ENCODE peak calls at places on chromosome 17, in five cellular contexts. C, Q, P, L and G are unnamed samples.

GRCh38 chr17:78677303-78678219 is 100.4 kb upstream of the DNAH17 start:
- DNase-seq in C (no peak), Q (no peak), P (no peak), L (no peak), G (no peak)

GRCh38 chr17:63919311-63919723 is 678 bp upstream of the GH1 start:
- DNase-seq in C (peak; percentile 73), Q (peak; percentile 63), P (peak; percentile 53), L (peak; percentile 82), G (peak; percentile 53)

GRCh38 chr17:8384801-8385335 is 1.9 kb upstream of the RPL26 start:
- DNase-seq in C (no peak), Q (no peak), P (no peak), L (peak; percentile 80), G (no peak)

GRCh38 chr17:11719852-11720251 is 121.6 kb downstream of the DNAH9 start:
- DNase-seq in C (peak; percentile 31), Q (no peak), P (no peak), L (no peak), G (no peak)

GRCh38 chr17:77489239-77489897 is 348.6 kb downstream of the SEC14L1 start:
- DNase-seq in C (no peak), Q (no peak), P (no peak), L (no peak), G (no peak)

GRCh38 chr17:72342582-72343527 is 222.0 kb downstream of the SOX9 start:
- DNase-seq in C (peak; percentile 66), Q (no peak), P (peak; percentile 49), L (peak; percentile 5), G (no peak)

GRCh38 chr17:71753070-71753469 is 367.8 kb upstream of the SOX9 start:
- DNase-seq in C (no peak), Q (no peak), P (no peak), L (no peak), G (no peak)

GRCh38 chr17:19386276-19386863 is 620 bp downstream of the MFAP4 start:
- DNase-seq in C (peak; percentile 44), Q (no peak), P (peak; percentile 79), L (peak; percentile 28), G (no peak)

GRCh38 chr17:79379700-79380099 is 231.2 kb downstream of the RBFOX3 start:
- DNase-seq in C (no peak), Q (no peak), P (no peak), L (no peak), G (no peak)

GRCh38 chr17:47704781-47705180 is 10.8 kb downstream of the TBKBP1 start:
- DNase-seq in C (no peak), Q (no peak), P (no peak), L (no peak), G (no peak)

GRCh38 chr17:68694791-68695485 is 93.8 kb upstream of the FAM20A start:
- DNase-seq in C (no peak), Q (no peak), P (no peak), L (no peak), G (no peak)

GRCh38 chr17:40515491-40516041 is 14.1 kb upstream of the TNS4 start:
- DNase-seq in C (no peak), Q (no peak), P (no peak), L (no peak), G (peak; percentile 32)

GRCh38 chr17:73302189-73302588 is 9.6 kb downstream of the CDC42EP4 start:
- DNase-seq in C (no peak), Q (no peak), P (no peak), L (no peak), G (no peak)

GRCh38 chr17:21098934-21099687 is 27.7 kb upstream of the DHRS7B start:
- DNase-seq in C (peak; percentile 97), Q (peak; percentile 41), P (peak; percentile 63), L (peak; percentile 99), G (peak; percentile 9)

GRCh38 chr17:34300652-34301390 is 15.3 kb downstream of the CCL11 start:
- DNase-seq in C (no peak), Q (no peak), P (no peak), L (no peak), G (no peak)

GRCh38 chr17:78122221-78122990 is 6.1 kb downstream of the TMC6 start:
- DNase-seq in C (no peak), Q (no peak), P (no peak), L (no peak), G (no peak)

GRCh38 chr17:74077231-74077630 is 126.2 kb upstream of the RPL38 start:
- DNase-seq in C (no peak), Q (no peak), P (no peak), L (no peak), G (no peak)

GRCh38 chr17:28397275-28397674 is 8.7 kb downstream of the SLC46A1 start:
- DNase-seq in C (no peak), Q (no peak), P (no peak), L (no peak), G (no peak)

GRCh38 chr17:37182786-37183185 is 193.0 kb upstream of the C17orf78 start:
- DNase-seq in C (no peak), Q (no peak), P (no peak), L (no peak), G (no peak)

GRCh38 chr17:35892091-35892637 is 12.0 kb upstream of the CCL5 start:
- DNase-seq in C (no peak), Q (no peak), P (no peak), L (peak; percentile 2), G (no peak)

GRCh38 chr17:65941500-65941899 is 250.4 kb downstream of the CEP112 start:
- DNase-seq in C (peak; percentile 7), Q (no peak), P (no peak), L (peak; percentile 13), G (no peak)

GRCh38 chr17:82901836-82902235 is 62.0 kb upstream of the ZNF750 start:
- DNase-seq in C (no peak), Q (no peak), P (no peak), L (no peak), G (no peak)

GRCh38 chr17:82901356-82901755 is 61.5 kb upstream of the ZNF750 start:
- DNase-seq in C (no peak), Q (no peak), P (no peak), L (no peak), G (no peak)

GRCh38 chr17:82899941-82900340 is 60.1 kb upstream of the ZNF750 start:
- DNase-seq in C (no peak), Q (no peak), P (no peak), L (no peak), G (no peak)

GRCh38 chr17:82898976-82899514 is 59.2 kb upstream of the ZNF750 start:
- DNase-seq in C (no peak), Q (no peak), P (no peak), L (no peak), G (no peak)

GRCh38 chr17:82900741-82901140 is 60.9 kb upstream of the ZNF750 start:
- DNase-seq in C (no peak), Q (no peak), P (no peak), L (no peak), G (no peak)
- H3K27ac ChIP-seq in C (no peak overlapping the region), Q (no peak overlapping the region), P (no peak overlapping the region), L (no peak overlapping the region), G (no peak overlapping the region)

GRCh38 chr17:50146927-50147640 is 3.4 kb downstream of the PPP1R9B start:
- DNase-seq in C (no peak), Q (no peak), P (no peak), L (no peak), G (no peak)

GRCh38 chr17:50145532-50146229 is 4.8 kb downstream of the PPP1R9B start:
- DNase-seq in C (no peak), Q (no peak), P (no peak), L (no peak), G (no peak)

GRCh38 chr17:50147841-50148225 is 2.6 kb downstream of the PPP1R9B start:
- DNase-seq in C (no peak), Q (no peak), P (no peak), L (no peak), G (no peak)

GRCh38 chr17:50144845-50145531 is 5.5 kb downstream of the PPP1R9B start:
- DNase-seq in C (no peak), Q (no peak), P (no peak), L (no peak), G (no peak)

DNA sequence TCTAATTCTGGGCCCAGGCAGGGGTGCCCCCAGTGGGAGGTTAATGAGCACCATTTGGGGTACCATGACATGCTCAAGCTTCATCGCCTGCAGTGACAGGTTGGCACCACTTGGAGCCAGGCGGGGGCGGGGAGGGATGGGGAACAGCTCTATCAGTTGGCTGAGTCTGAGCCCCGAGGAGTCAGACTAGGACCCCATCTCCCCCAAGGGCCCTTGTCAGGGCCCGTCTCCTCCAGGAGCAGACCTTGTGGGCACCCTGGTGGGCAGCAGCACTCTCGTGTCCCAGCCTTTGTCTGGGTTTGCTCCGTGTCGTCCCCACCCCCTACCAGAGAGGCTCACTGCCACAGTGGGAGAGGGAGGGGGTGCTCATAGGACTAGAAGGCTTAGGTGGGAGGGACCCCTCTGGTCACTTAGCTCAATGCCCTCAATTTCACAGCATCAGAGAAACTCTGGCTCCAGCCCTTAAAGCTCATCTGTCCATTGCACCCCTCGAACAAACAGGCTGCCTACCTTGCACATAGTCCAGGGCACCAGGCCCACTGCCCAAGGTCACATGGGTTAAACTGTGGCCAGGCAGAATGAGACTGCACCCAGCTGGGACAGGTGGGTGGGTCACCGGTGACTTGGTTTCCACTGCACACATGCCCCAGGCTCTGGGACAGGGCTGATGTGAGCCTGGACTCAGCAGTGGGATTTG is 4.1 kb downstream of the PPP1R9B start:
- DNase-seq in C (no peak), Q (no peak), P (no peak), L (no peak), G (no peak)
- H3K4me1 ChIP-seq in C (peaks cover 23% of the 10 kb centered on the region), Q (peaks cover 66% of the 10 kb centered on the region), P (peaks cover 62% of the 10 kb centered on the region), L (peaks cover 20% of the 10 kb centered on the region), G (peaks cover 74% of the 10 kb centered on the region)

GRCh38 chr17:1203111-1203966 is 23.6 kb upstream of the ABR start:
- DNase-seq in C (peak; percentile 90), Q (peak; percentile 50), P (peak; percentile 86), L (peak; percentile 91), G (peak; percentile 61)
- H3K27ac ChIP-seq in C (peak overlapping the region; percentile 85), Q (no peak overlapping the region), P (peak overlapping the region; percentile 83), L (peak overlapping the region; percentile 21), G (no peak overlapping the region)

DNA sequence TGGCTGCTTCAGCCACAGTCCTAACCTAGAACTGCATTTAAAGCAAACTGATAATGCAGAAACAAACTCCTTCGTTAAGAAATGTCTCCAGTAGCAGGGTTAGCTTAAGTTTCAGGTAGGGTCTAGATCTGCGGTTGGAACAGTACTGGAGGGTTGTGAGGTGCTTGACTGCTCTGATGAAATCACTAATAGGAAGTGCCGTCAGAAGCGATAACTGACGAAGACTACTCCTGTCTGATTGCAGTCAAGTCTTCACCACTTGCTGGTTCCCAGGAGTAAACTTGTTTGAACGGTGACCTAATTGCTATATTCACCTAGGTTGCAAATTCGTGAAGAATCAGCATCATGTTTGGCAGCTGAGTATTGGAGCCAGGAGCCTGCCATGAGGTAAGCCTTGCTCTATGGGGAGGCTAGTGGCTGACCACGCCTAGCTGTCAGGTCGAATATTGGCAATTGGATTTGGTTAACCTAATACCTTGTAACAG is 24.5 kb downstream of the TRPV2 start:
- DNase-seq in C (no peak), Q (no peak), P (peak; percentile 49), L (no peak), G (peak; percentile 20)
- H3K4me1 ChIP-seq in C (peaks cover 47% of the 10 kb centered on the region), Q (peaks cover 34% of the 10 kb centered on the region), P (peaks cover 39% of the 10 kb centered on the region), L (peaks cover 38% of the 10 kb centered on the region), G (peaks cover 19% of the 10 kb centered on the region)

GRCh38 chr17:14004927-14005630 is 64.2 kb upstream of the COX10 start:
- DNase-seq in C (no peak), Q (no peak), P (no peak), L (no peak), G (no peak)
- H3K27ac ChIP-seq in C (no peak overlapping the region), Q (no peak overlapping the region), P (no peak overlapping the region), L (no peak overlapping the region), G (no peak overlapping the region)